ENCODE peak calls at places on chromosomes 12 and 14, in five cellular contexts. O is tibial artery; R is LNCaP clone FGC; K is stomach; A is CD8-positive, alpha-beta T cell. E is an unnamed sample.
A peak's percentile ranks its signal among the peaks of the same experiment; 100 is the strongest.

GRCh38 chr12:78224154-78224553 is 393.5 kb downstream of the NAV3 start:
- DNase-seq in O (no peak), R (no peak), K (no peak), A (no peak), E (no peak)

GRCh38 chr14:94481468-94482131 is 5.6 kb upstream of the SERPINA9 start:
- DNase-seq in O (no peak), R (no peak), K (no peak), A (no peak), E (no peak)

GRCh38 chr14:18656627-18657026 is 55.7 kb downstream of the OR11H12 start:
- DNase-seq in O (no peak), R (peak; percentile 69), K (no peak), A (no peak), E (no peak)

GRCh38 chr12:100127766-100128508 is 14.7 kb downstream of the BLTP3B start:
- DNase-seq in O (no peak), R (no peak), K (no peak), A (no peak), E (peak; percentile 61)

GRCh38 chr12:71954040-71954649 is 15.5 kb downstream of the TPH2 start:
- DNase-seq in O (no peak), R (no peak), K (no peak), A (no peak), E (no peak)

GRCh38 chr14:59306775-59307174 is 118.3 kb downstream of the DAAM1 start:
- DNase-seq in O (no peak), R (no peak), K (no peak), A (no peak), E (no peak)

GRCh38 chr12:124248862-124249825 is 45.7 kb upstream of the RFLNA start:
- DNase-seq in O (no peak), R (no peak), K (no peak), A (no peak), E (no peak)

GRCh38 chr14:29354446-29354845 is 573.2 kb downstream of the PRKD1 start:
- DNase-seq in O (no peak), R (no peak), K (no peak), A (no peak), E (no peak)

GRCh38 chr12:81809113-81809777 is 50.1 kb upstream of the PPFIA2 start:
- DNase-seq in O (no peak), R (no peak), K (no peak), A (no peak), E (no peak)

GRCh38 chr12:71786840-71787239 is 32.2 kb downstream of the RAB21 start:
- DNase-seq in O (no peak), R (peak; percentile 78), K (no peak), A (no peak), E (no peak)

GRCh38 chr14:21768116-21768874 is 94.7 kb upstream of the OR4E1 start:
- DNase-seq in O (no peak), R (no peak), K (no peak), A (peak; percentile 20), E (no peak)

GRCh38 chr12:26242683-26243082 is 47.3 kb downstream of the SSPN start:
- DNase-seq in O (no peak), R (no peak), K (no peak), A (no peak), E (no peak)

GRCh38 chr14:36747411-36748184 is 85.9 kb downstream of the PAX9 start:
- DNase-seq in O (no peak), R (no peak), K (no peak), A (no peak), E (no peak)

GRCh38 chr14:53953002-53953827 is 3.4 kb downstream of the BMP4 start:
- DNase-seq in O (peak; percentile 88), R (no peak), K (peak; percentile 69), A (no peak), E (peak; percentile 55)

GRCh38 chr12:92140919-92141536 is 4.6 kb downstream of the BTG1 start:
- DNase-seq in O (no peak), R (no peak), K (no peak), A (no peak), E (no peak)

GRCh38 chr14:74575936-74576335 is 36.1 kb downstream of the LTBP2 start:
- DNase-seq in O (no peak), R (no peak), K (no peak), A (no peak), E (no peak)

GRCh38 chr12:106522708-106523107 is 60.1 kb upstream of the RFX4 start:
- DNase-seq in O (no peak), R (no peak), K (no peak), A (no peak), E (no peak)

GRCh38 chr14:101519090-101519489 is 42.2 kb upstream of the DIO3 start:
- DNase-seq in O (peak; percentile 60), R (no peak), K (no peak), A (no peak), E (no peak)

GRCh38 chr12:101051901-101052550 is 158.0 kb downstream of the SLC5A8 start:
- DNase-seq in O (no peak), R (no peak), K (no peak), A (no peak), E (peak; percentile 90)

GRCh38 chr14:97215263-97215969 is 418.2 kb downstream of the VRK1 start:
- DNase-seq in O (no peak), R (no peak), K (no peak), A (no peak), E (no peak)

GRCh38 chr12:2057041-2057792 is 4.4 kb downstream of the CACNA1C start:
- DNase-seq in O (peak; percentile 66), R (no peak), K (peak; percentile 60), A (peak; percentile 33), E (no peak)

GRCh38 chr12:51937941-51938340 is 13.6 kb upstream of the ACVR1B start:
- DNase-seq in O (no peak), R (no peak), K (no peak), A (no peak), E (no peak)

GRCh38 chr12:87127272-87127671 is 871.1 kb upstream of the MGAT4C start:
- DNase-seq in O (no peak), R (no peak), K (no peak), A (no peak), E (no peak)

GRCh38 chr12:128259556-128260070 is 7.4 kb upstream of the TMEM132C start:
- DNase-seq in O (no peak), R (no peak), K (no peak), A (no peak), E (no peak)

DNA sequence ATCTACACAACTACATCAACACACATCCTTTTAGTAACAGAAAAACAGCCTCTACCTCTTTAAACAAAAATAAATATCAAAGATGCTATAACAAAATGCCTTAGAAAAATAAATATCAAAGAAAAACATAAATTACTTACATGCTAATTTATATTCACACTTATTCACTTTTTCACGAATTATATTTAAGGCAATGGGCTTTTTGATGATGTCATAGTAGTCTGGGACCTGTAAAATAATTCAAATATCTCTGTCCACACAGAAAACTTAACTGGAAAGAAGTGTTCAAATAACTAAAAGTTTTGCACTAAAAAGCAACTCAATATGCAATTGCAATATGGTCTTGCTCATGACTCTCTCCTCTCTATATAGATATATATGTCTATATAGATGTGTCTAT is 40.3 kb upstream of the CFL2 start:
- DNase-seq in O (no peak), R (no peak), K (no peak), A (no peak), E (no peak)
- TF ChIP-seq CTCF in O (no peak), R (no peak), K (no peak), A (no peak), E (no peak)

DNA sequence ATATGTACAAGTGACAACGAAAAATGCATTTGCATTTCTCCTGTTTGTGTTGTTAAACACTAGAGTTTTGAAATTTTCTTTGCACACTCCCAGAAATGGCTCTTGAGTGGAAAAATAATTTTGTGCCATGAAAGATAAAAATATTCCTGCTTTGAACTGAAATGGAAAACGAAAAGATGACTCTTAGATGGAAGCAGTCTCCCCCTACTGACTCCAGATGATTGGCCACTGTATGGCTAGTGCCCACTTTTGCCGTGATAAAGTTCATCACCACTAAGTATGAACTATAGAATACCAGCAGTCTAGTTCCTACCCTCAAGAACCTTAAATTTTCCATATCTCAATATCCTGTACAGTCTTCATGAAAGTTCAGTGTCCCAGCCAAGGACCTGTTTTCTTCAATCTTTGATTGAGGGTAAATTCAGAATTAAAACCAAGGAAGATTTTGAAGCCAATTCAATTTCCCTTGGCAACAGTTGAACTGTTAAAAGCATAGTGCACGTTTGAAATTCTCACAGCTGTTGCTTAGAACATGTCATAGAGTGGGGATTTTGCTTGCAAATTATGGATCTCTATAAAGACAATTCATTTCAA is 1.6 kb upstream of the PPP2R5E start:
- DNase-seq in O (no peak), R (no peak), K (no peak), A (no peak), E (no peak)
- H3K4me3 ChIP-seq in O (peak overlapping the region; percentile 89), R (no peak overlapping the region), K (no peak overlapping the region), A (no peak overlapping the region), E (no peak overlapping the region)

GRCh38 chr12:113461666-113462065 is 10.0 kb downstream of the LHX5 start:
- DNase-seq in O (no peak), R (no peak), K (no peak), A (no peak), E (no peak)
- TF ChIP-seq CTCF in O (no peak), R (peak; percentile 38), K (no peak), A (no peak), E (peak; percentile 59)

GRCh38 chr12:45732250-45732649 is 2.7 kb downstream of the ARID2 start:
- DNase-seq in O (no peak), R (no peak), K (no peak), A (peak; percentile 33), E (no peak)
- H3K4me3 ChIP-seq in O (peak overlapping the region; percentile 95), R (peak overlapping the region; percentile 98), K (peak overlapping the region; percentile 86), A (peak overlapping the region; percentile 3), E (no peak overlapping the region)

DNA sequence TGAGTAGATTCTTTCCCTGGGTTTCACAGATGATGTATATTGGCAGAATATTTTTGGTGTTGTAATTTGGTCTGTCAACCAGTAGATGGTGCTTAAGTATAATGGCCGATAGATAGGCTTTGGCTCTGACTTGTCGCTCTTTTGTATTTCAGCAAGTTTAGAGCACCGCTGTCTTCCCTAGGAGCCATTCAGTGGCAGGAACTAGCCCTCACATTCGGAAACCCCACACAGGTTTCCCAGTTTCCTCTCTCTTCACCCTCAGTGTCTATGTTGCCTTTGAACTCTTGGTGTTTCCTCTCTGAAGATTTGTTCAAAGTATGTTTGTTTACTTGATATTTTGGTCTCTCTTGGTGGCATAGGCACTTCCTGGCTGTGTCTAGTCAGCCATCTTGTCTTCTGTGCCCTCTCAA is 102.2 kb downstream of the GPHN start:
- DNase-seq in O (no peak), R (no peak), K (no peak), A (no peak), E (no peak)
- TF ChIP-seq CTCF in O (no peak), R (peak; percentile 37), K (no peak), A (no peak), E (peak; percentile 36)